ENCODE peak calls at places on chromosomes 4 and X, in eight cellular contexts. Z is endothelial cell, T is glutamatergic neuron, U is foreskin fibroblast, R is Calu3, X is tibial nerve, E is GM20000, M is uterus. Q is an unnamed sample.

GRCh38 chr4:74005528-74005927 is 7.1 kb upstream of the CXCL5 start:
- DNase-seq in Z (no peak), T (no peak), U (peak; percentile 12), R (peak; percentile 18), X (no peak), E (no peak), M (no peak), Q (no peak)

GRCh38 chrX:109777749-109778148 is 44.7 kb upstream of the ACSL4 start:
- DNase-seq in Z (no peak), T (no peak), U (no peak), R (no peak), X (no peak), E (no peak), M (no peak), Q (no peak)

GRCh38 chr4:44646151-44646550 is 5.3 kb downstream of the YIPF7 start:
- DNase-seq in Z (no peak), T (no peak), U (no peak), R (no peak), X (no peak), E (no peak), M (no peak), Q (no peak)

GRCh38 chr4:140302151-140302859 is 71.1 kb upstream of the SCOC start:
- DNase-seq in Z (no peak), T (no peak), U (no peak), R (no peak), X (no peak), E (no peak), M (no peak), Q (no peak)

GRCh38 chrX:11913001-11913400 is 155.0 kb downstream of the MSL3 start:
- DNase-seq in Z (no peak), T (no peak), U (peak; percentile 17), R (no peak), X (no peak), E (no peak), M (no peak), Q (no peak)

GRCh38 chr4:2080429-2081300 is 21.5 kb downstream of the NAT8L start:
- DNase-seq in Z (no peak), T (no peak), U (no peak), R (no peak), X (no peak), E (peak; percentile 4), M (no peak), Q (no peak)

GRCh38 chrX:110310896-110311295 is 7.0 kb downstream of the AMMECR1 start:
- DNase-seq in Z (no peak), T (no peak), U (peak; percentile 28), R (no peak), X (no peak), E (peak; percentile 29), M (no peak), Q (peak; percentile 43)

GRCh38 chr4:118337954-118338353 is 14.8 kb downstream of the PRSS12 start:
- DNase-seq in Z (no peak), T (no peak), U (peak; percentile 64), R (no peak), X (no peak), E (no peak), M (no peak), Q (no peak)

GRCh38 chr4:134632056-134632455 is 430.5 kb upstream of the PABPC4L start:
- DNase-seq in Z (no peak), T (no peak), U (no peak), R (no peak), X (no peak), E (no peak), M (no peak), Q (no peak)

GRCh38 chrX:20547649-20548051 is 280.9 kb upstream of the RPS6KA3 start:
- DNase-seq in Z (no peak), T (no peak), U (peak; percentile 6), R (peak; percentile 24), X (no peak), E (peak; percentile 5), M (peak; percentile 37), Q (no peak)

GRCh38 chr4:153276966-153277365 is 67.5 kb upstream of the MND1 start:
- DNase-seq in Z (no peak), T (no peak), U (no peak), R (no peak), X (no peak), E (no peak), M (no peak), Q (no peak)

GRCh38 chr4:145181091-145181501 is 707 bp upstream of the OTUD4 start:
- DNase-seq in Z (no peak), T (no peak), U (no peak), R (no peak), X (no peak), E (no peak), M (no peak), Q (no peak)
- TF ChIP-seq CTCF in Z (no peak), T (no peak), U (no peak), R (no peak), X (no peak), E (no peak), M (no peak), Q (no peak)

DNA sequence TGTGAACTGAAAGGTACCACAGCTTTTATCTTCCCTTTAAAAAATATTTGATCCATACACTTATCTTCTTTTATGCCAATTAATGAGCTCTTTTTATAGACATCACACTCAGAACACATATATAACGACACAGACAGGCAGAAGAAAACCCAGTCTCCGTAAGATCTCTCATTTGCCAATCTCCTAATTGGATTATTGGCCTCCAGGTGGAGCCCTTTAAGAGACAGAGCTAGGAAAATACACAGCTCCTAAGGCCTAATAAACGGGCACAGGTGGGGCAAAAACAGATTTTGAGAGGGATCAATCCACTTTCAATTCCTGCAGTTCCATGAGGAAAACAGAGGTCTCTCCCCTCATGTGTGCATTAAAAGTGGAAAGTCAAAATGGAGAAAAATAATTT is 1495.4 kb downstream of the RPA4 start:
- DNase-seq in Z (no peak), T (no peak), U (no peak), R (no peak), X (no peak), E (no peak), M (no peak), Q (no peak)
- TF ChIP-seq CTCF in Z (no peak), T (no peak), U (no peak), R (no peak), X (no peak), E (no peak), M (no peak), Q (no peak)

DNA sequence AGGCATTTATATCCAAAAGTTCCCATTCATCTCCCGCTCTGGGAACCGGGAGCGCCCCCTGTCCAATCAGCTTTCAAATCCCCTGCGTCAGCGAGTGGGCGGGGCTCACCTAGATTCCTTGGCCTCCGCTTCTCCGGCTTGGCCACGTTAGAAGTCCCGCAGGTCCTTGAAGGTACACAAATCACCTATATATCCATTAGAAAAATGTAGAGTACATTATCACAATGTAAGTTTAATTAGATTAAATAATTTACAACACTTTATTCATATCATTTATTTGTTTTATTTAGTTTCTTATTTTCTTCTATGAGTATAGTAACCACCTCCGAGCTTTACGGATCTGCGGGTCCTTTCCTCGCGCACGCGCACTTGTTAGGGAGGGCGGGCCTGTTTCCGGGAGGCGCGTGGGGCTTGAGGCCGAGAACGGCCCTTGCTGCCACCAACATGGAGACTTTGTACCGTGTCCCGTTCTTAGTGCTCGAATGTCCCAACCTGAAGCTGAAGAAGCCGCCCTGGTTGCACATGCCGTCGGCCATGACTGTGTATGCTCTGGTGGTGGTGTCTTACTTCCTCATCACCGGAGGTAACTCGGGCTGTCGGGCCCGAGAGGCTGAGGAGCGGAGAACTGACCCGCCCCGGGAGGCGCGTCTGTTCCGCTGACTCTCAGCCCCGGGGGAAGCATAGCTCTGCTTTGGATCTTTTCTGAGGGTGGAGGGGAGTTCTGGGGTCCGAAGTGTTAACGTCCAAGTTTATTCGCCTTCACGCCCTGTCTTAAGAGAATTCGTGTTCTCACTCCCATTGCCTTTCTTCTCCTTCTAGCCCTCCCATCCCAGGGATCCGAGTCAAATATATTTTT is at the start of gene OSTC:
- DNase-seq in Z (peak; percentile 92), T (peak; percentile 96), U (peak; percentile 98), R (peak; percentile 88), X (peak; percentile 97), E (peak; percentile 83), M (peak; percentile 93), Q (peak; percentile 84)
- TF ChIP-seq CTCF in Z (no peak), T (no peak), U (peak; percentile 15), R (no peak), X (no peak), E (no peak), M (no peak), Q (no peak)

DNA sequence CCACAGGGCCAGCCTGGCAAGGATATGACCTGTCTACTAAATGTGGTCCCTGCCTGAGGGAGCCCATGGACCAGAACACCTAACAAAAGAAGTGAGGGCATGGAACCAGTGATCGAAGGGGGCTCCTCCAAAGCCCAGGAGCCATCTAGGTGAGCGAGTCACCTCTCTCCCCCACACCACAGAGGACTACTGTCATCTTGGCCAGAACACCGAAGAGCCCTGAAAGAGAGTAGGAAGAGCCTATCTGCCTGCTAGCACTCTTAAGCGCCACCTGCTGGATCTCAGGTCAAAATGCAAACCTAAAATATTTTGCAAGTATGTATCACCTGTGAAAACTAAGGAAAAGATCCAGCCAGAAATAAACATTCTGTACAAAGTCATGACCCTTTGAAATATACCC is 137.9 kb upstream of the ZXDB start:
- DNase-seq in Z (peak; percentile 5), T (no peak), U (no peak), R (no peak), X (no peak), E (peak; percentile 18), M (no peak), Q (peak; percentile 23)
- TF ChIP-seq CTCF in Z (no peak), T (peak; percentile 20), U (peak; percentile 36), R (no peak), X (no peak), E (peak; percentile 20), M (no peak), Q (peak; percentile 61)

DNA sequence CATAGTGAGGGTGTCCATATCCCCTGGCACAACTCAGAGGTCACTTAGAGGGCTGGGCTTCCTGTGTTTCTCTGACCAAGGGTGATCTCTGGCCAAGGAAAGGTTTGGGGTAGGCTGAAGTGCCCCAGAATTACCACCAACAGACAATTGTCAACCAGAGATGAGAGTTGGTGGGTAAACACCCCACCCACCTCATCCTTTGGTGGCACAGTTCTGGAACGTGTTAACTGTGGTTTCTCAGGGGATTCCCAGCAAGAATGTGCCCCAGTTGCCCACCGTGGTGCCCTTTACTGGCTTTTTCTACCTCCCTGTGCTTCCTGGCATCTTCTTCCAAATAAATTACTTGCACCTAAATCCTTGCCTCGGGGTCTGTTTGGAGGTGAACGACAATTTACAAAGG is 17.1 kb downstream of the GRPR start:
- DNase-seq in Z (no peak), T (no peak), U (no peak), R (no peak), X (no peak), E (no peak), M (no peak), Q (no peak)
- TF ChIP-seq CTCF in Z (no peak), T (no peak), U (no peak), R (no peak), X (no peak), E (no peak), M (no peak), Q (no peak)

GRCh38 chr4:26034849-26035248 is 120.8 kb downstream of the SMIM20 start:
- DNase-seq in Z (no peak), T (no peak), U (no peak), R (no peak), X (no peak), E (no peak), M (no peak), Q (no peak)
- TF ChIP-seq CTCF in Z (no peak), T (no peak), U (no peak), R (no peak), X (no peak), E (no peak), M (no peak), Q (no peak)

Q was measured in GM13976.